ENCODE peak calls at places on chromosome 7, in seven cellular contexts. One of them, this sample, is unnamed.

GRCh38 chr7:148622887-148623585 is 32.5 kb downstream of the C7orf33 start:
- DNase-seq in myocyte: no peak
- DNase-seq in Kasumi-1: peak; percentile 84
- DNase-seq in GM20000: no peak
- DNase-seq in GM19239: no peak
- DNase-seq in HCEC 1CT: no peak
- DNase-seq in amniotic epithelial cell: no peak
- DNase-seq in this sample: peak; percentile 39

GRCh38 chr7:36958094-36958718 is 233.9 kb upstream of the AOAH start:
- DNase-seq in myocyte: no peak
- DNase-seq in GM20000: no peak
- DNase-seq in amniotic epithelial cell: no peak
- DNase-seq in Kasumi-1: no peak
- DNase-seq in GM19239: no peak
- DNase-seq in HCEC 1CT: no peak
- DNase-seq in this sample: no peak

GRCh38 chr7:26664735-26665420 is 199.5 kb downstream of the SKAP2 start:
- DNase-seq in Kasumi-1: no peak
- DNase-seq in GM19239: peak; percentile 8
- DNase-seq in GM20000: no peak
- DNase-seq in HCEC 1CT: peak; percentile 11
- DNase-seq in myocyte: no peak
- DNase-seq in amniotic epithelial cell: peak; percentile 45
- DNase-seq in this sample: no peak

GRCh38 chr7:36794689-36795088 is 70.4 kb upstream of the AOAH start:
- DNase-seq in GM20000: no peak
- DNase-seq in HCEC 1CT: no peak
- DNase-seq in Kasumi-1: no peak
- DNase-seq in amniotic epithelial cell: no peak
- DNase-seq in GM19239: no peak
- DNase-seq in myocyte: peak; percentile 3
- DNase-seq in this sample: no peak

GRCh38 chr7:12815871-12816270 is 128.4 kb downstream of the ARL4A start:
- DNase-seq in amniotic epithelial cell: no peak
- DNase-seq in HCEC 1CT: no peak
- DNase-seq in GM20000: no peak
- DNase-seq in Kasumi-1: no peak
- DNase-seq in myocyte: no peak
- DNase-seq in GM19239: no peak
- DNase-seq in this sample: no peak

GRCh38 chr7:2527505-2528464 is 8.2 kb downstream of the LFNG start:
- DNase-seq in HCEC 1CT: peak; percentile 43
- DNase-seq in GM19239: no peak
- DNase-seq in myocyte: peak; percentile 64
- DNase-seq in amniotic epithelial cell: peak; percentile 45
- DNase-seq in Kasumi-1: no peak
- DNase-seq in GM20000: no peak
- DNase-seq in this sample: peak; percentile 29

GRCh38 chr7:64795176-64795575 is 948 bp downstream of the ZNF138 start:
- DNase-seq in Kasumi-1: no peak
- DNase-seq in myocyte: no peak
- DNase-seq in HCEC 1CT: no peak
- DNase-seq in amniotic epithelial cell: no peak
- DNase-seq in GM19239: no peak
- DNase-seq in GM20000: no peak
- DNase-seq in this sample: no peak

GRCh38 chr7:150385240-150385830 is 6.2 kb downstream of the ZNF775 start:
- DNase-seq in myocyte: no peak
- DNase-seq in GM19239: no peak
- DNase-seq in Kasumi-1: no peak
- DNase-seq in amniotic epithelial cell: no peak
- DNase-seq in HCEC 1CT: no peak
- DNase-seq in GM20000: no peak
- DNase-seq in this sample: no peak

GRCh38 chr7:100975391-100975821 is 6.0 kb downstream of the MUC12 start:
- DNase-seq in GM20000: no peak
- DNase-seq in Kasumi-1: no peak
- DNase-seq in GM19239: no peak
- DNase-seq in amniotic epithelial cell: no peak
- DNase-seq in myocyte: no peak
- DNase-seq in HCEC 1CT: no peak
- DNase-seq in this sample: no peak

GRCh38 chr7:130153251-130153908 is 51.8 kb downstream of the TMEM209 start:
- DNase-seq in Kasumi-1: no peak
- DNase-seq in amniotic epithelial cell: no peak
- DNase-seq in HCEC 1CT: no peak
- DNase-seq in GM19239: no peak
- DNase-seq in GM20000: peak; percentile 20
- DNase-seq in myocyte: no peak
- DNase-seq in this sample: no peak

GRCh38 chr7:40866601-40867000 is 731.8 kb downstream of the SUGCT start:
- DNase-seq in amniotic epithelial cell: peak; percentile 6
- DNase-seq in HCEC 1CT: peak; percentile 16
- DNase-seq in GM20000: no peak
- DNase-seq in myocyte: no peak
- DNase-seq in Kasumi-1: no peak
- DNase-seq in GM19239: no peak
- DNase-seq in this sample: no peak

GRCh38 chr7:93146036-93146435 is 2.1 kb downstream of the SAMD9L start:
- DNase-seq in myocyte: no peak
- DNase-seq in GM20000: no peak
- DNase-seq in amniotic epithelial cell: no peak
- DNase-seq in Kasumi-1: no peak
- DNase-seq in HCEC 1CT: no peak
- DNase-seq in GM19239: no peak
- DNase-seq in this sample: no peak

GRCh38 chr7:2633538-2634264 is 1.9 kb downstream of the TTYH3 start:
- DNase-seq in GM20000: no peak
- DNase-seq in Kasumi-1: peak; percentile 19
- DNase-seq in myocyte: peak; percentile 91
- DNase-seq in GM19239: no peak
- DNase-seq in amniotic epithelial cell: peak; percentile 93
- DNase-seq in HCEC 1CT: peak; percentile 86
- DNase-seq in this sample: no peak

GRCh38 chr7:25675789-25676474 is 447.6 kb upstream of the NPVF start:
- DNase-seq in GM19239: no peak
- DNase-seq in amniotic epithelial cell: no peak
- DNase-seq in myocyte: no peak
- DNase-seq in HCEC 1CT: no peak
- DNase-seq in GM20000: no peak
- DNase-seq in Kasumi-1: no peak
- DNase-seq in this sample: no peak

GRCh38 chr7:26168458-26169023 is 16.5 kb downstream of the NFE2L3 start:
- DNase-seq in amniotic epithelial cell: no peak
- DNase-seq in GM19239: no peak
- DNase-seq in Kasumi-1: no peak
- DNase-seq in GM20000: no peak
- DNase-seq in myocyte: no peak
- DNase-seq in HCEC 1CT: no peak
- DNase-seq in this sample: no peak

GRCh38 chr7:137328389-137329120 is 15.0 kb downstream of the PTN start:
- DNase-seq in Kasumi-1: no peak
- DNase-seq in amniotic epithelial cell: no peak
- DNase-seq in GM19239: no peak
- DNase-seq in myocyte: peak; percentile 9
- DNase-seq in HCEC 1CT: no peak
- DNase-seq in GM20000: no peak
- DNase-seq in this sample: no peak

GRCh38 chr7:79272938-79273337 is 180.5 kb downstream of the MAGI2 start:
- DNase-seq in myocyte: no peak
- DNase-seq in GM20000: no peak
- DNase-seq in GM19239: no peak
- DNase-seq in amniotic epithelial cell: peak; percentile 77
- DNase-seq in HCEC 1CT: no peak
- DNase-seq in Kasumi-1: no peak
- DNase-seq in this sample: no peak

GRCh38 chr7:159112136-159113011 is 32.3 kb downstream of the VIPR2 start:
- DNase-seq in amniotic epithelial cell: no peak
- DNase-seq in Kasumi-1: no peak
- DNase-seq in myocyte: no peak
- DNase-seq in GM20000: no peak
- DNase-seq in GM19239: no peak
- DNase-seq in HCEC 1CT: no peak
- DNase-seq in this sample: peak; percentile 8

This sample was measured in right lobe of liver.